ENCODE peak calls at places on chromosomes 7 and 10, in five cellular contexts. F is SK-N-SH, O is GM12878, Y is HepG2, J is K562. X is an unnamed sample.

GRCh38 chr10:114289096-114289436 is 50.0 kb downstream of the VWA2 start:
- DNase-seq in F (no peak), Y (no peak), J (no peak), O (no peak), X (no peak)

GRCh38 chr10:129424978-129425377 is 42.1 kb upstream of the MGMT start:
- DNase-seq in F (no peak), Y (no peak), J (no peak), O (no peak), X (no peak)

GRCh38 chr7:147308539-147308938 is 1191.9 kb downstream of the CNTNAP2 start:
- DNase-seq in F (no peak), Y (no peak), O (no peak), J (no peak), X (no peak)

GRCh38 chr7:1352656-1353286 is 106.5 kb downstream of the MICALL2 start:
- DNase-seq in J (no peak), Y (no peak), F (no peak), O (no peak), X (no peak)

GRCh38 chr7:68748934-68749695 is 849.2 kb upstream of the AUTS2 start:
- DNase-seq in F (no peak), J (no peak), O (no peak), Y (no peak), X (no peak)

GRCh38 chr10:120969219-120969645 is 118.1 kb downstream of the WDR11 start:
- DNase-seq in Y (no peak), F (no peak), J (no peak), O (peak), X (no peak)

GRCh38 chr10:74048433-74048832 is 50.5 kb downstream of the VCL start:
- DNase-seq in O (no peak), J (no peak), F (no peak), Y (no peak), X (no peak)

GRCh38 chr7:32871624-32872371 is 19.8 kb downstream of the KBTBD2 start:
- DNase-seq in J (no peak), F (no peak), Y (no peak), O (no peak), X (no peak)

GRCh38 chr7:115352375-115352774 is 430.5 kb downstream of the MDFIC start:
- DNase-seq in F (no peak), O (no peak), J (no peak), Y (no peak), X (no peak)

GRCh38 chr10:48448796-48449195 is 142.3 kb downstream of the MAPK8 start:
- DNase-seq in F (no peak), Y (no peak), O (no peak), J (no peak), X (no peak)

GRCh38 chr10:71623098-71623985 is 96.2 kb downstream of the C10orf105 start:
- DNase-seq in O (no peak), F (no peak), Y (no peak), J (peak), X (peak)

GRCh38 chr7:130909161-130909836 is 175.3 kb upstream of the KLF14 start:
- DNase-seq in J (no peak), O (no peak), F (no peak), Y (no peak), X (no peak)

GRCh38 chr7:1264345-1265280 is 31.9 kb downstream of the UNCX start:
- DNase-seq in O (no peak), F (no peak), Y (no peak), J (no peak), X (no peak)

GRCh38 chr10:78505657-78506056 is 472.0 kb downstream of the RPS24 start:
- DNase-seq in F (no peak), Y (no peak), J (no peak), O (no peak), X (no peak)

GRCh38 chr10:97407211-97407951 is 6.2 kb upstream of the RRP12 start:
- DNase-seq in F (peak), Y (peak), J (peak), O (no peak), X (peak)

GRCh38 chr7:95045236-95045923 is 138.0 kb downstream of the PPP1R9A start:
- DNase-seq in O (no peak), F (no peak), J (no peak), Y (peak), X (no peak)

GRCh38 chr7:37281368-37282092 is 167.1 kb downstream of the ELMO1 start:
- DNase-seq in J (no peak), F (no peak), O (no peak), Y (no peak), X (no peak)

GRCh38 chr10:100728928-100729876 is 16.2 kb upstream of the PAX2 start:
- DNase-seq in F (peak), J (peak), O (no peak), Y (peak), X (no peak)

GRCh38 chr7:128405345-128406146 is 4.2 kb downstream of the IMPDH1 start:
- DNase-seq in O (no peak), F (peak), J (peak), Y (no peak), X (peak)

GRCh38 chr10:100006241-100006886 is 3.4 kb downstream of the DNMBP start:
- DNase-seq in F (no peak), O (peak), Y (peak), J (no peak), X (no peak)

GRCh38 chr10:122492955-122493597 is 31.7 kb downstream of the HTRA1 start:
- DNase-seq in J (no peak), O (no peak), F (no peak), Y (no peak), X (no peak)

GRCh38 chr10:24894728-24895127 is 57.7 kb downstream of the PRTFDC1 start:
- DNase-seq in O (no peak), J (no peak), Y (no peak), F (no peak), X (no peak)

GRCh38 chr10:124992462-124993344 is 50.8 kb downstream of the ZRANB1 start:
- DNase-seq in J (no peak), Y (peak), O (no peak), F (peak), X (peak)

GRCh38 chr10:25811141-25811685 is 122.8 kb upstream of the MYO3A start:
- DNase-seq in J (no peak), F (no peak), Y (no peak), O (no peak), X (no peak)

GRCh38 chr7:35003679-35004278 is 33.5 kb downstream of the DPY19L1 start:
- DNase-seq in Y (peak), F (no peak), O (no peak), J (peak), X (no peak)

GRCh38 chr7:134327896-134328295 is 11.2 kb upstream of the SLC35B4 start:
- DNase-seq in J (peak), F (peak), O (peak), Y (peak), X (peak)

GRCh38 chr7:141102436-141102835 is 28.6 kb downstream of the TMEM178B start:
- DNase-seq in J (no peak), O (no peak), F (no peak), Y (no peak), X (no peak)

GRCh38 chr10:16950686-16951681 is 133.8 kb upstream of the RSU1 start:
- DNase-seq in F (peak), Y (no peak), J (peak), O (no peak), X (no peak)

GRCh38 chr10:110304394-110304779 is 333 bp downstream of the SMNDC1 start:
- DNase-seq in O (no peak), J (no peak), F (no peak), Y (no peak), X (no peak)

GRCh38 chr7:103887853-103888602 is 101.4 kb downstream of the RELN start:
- DNase-seq in O (no peak), Y (peak), F (no peak), J (peak), X (no peak)

DNA sequence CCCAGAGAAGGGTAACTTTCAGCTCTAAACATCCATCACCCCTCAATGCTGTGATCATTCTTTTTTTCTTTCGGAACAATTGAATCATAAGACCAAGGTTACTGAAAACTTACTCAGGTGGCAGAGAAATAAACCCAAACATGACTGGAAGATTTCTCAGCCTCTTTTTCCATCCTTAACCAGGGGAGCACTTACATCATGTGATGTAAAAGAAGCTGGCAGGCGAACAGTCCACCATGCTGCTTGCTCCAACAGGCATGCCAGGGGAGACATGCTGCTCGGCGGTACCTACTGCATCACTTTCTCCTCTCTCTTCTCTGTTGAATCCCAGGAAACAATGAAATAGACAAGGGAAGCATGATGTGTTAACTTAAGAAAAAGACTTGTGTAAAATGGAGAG is 64.0 kb upstream of the ZNF438 start:
- DNase-seq in Y (no peak), F (no peak), J (no peak), O (no peak), X (no peak)
- TF ChIP-seq POLR2AphosphoS5 in Y (no peak), F (no peak), J (no peak), O (no peak), X (no peak)

GRCh38 chr7:139032473-139032872 is 3.4 kb downstream of the ZC3HAV1L start:
- DNase-seq in O (no peak), Y (no peak), F (no peak), J (no peak), X (no peak)

GRCh38 chr7:139026551-139026950 is 9.3 kb downstream of the ZC3HAV1L start:
- DNase-seq in F (no peak), Y (no peak), O (no peak), J (no peak), X (no peak)

GRCh38 chr7:139034336-139034735 is 1.5 kb downstream of the ZC3HAV1L start:
- DNase-seq in F (no peak), Y (no peak), O (no peak), J (no peak), X (no peak)

GRCh38 chr7:139033346-139034114 is 2.3 kb downstream of the ZC3HAV1L start:
- DNase-seq in Y (no peak), F (no peak), O (no peak), J (no peak), X (no peak)

DNA sequence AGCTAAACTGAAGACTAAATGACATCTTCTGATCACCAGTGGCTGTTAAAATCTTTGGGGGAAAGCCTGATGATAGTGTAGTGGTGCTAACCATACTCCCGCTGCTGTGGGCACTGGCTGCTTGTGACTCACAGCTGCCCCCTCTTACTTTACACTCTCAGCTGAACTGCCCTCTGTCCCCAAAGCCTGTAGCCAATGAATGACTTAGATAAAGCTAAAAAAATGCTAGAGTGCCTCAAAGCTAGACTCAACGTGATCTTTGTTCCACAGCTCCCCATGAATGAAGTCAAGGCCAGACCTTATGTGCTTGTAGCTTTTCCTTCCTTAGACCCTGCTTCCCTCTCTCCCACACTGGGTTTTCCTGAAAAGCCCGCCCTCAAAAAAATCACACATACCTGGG is 6.5 kb downstream of the ZC3HAV1L start:
- DNase-seq in O (no peak), F (no peak), Y (peak), J (no peak), X (no peak)
- TF ChIP-seq REST in O (no peak), F (no peak), Y (no peak), J (no peak), X (no peak)

GRCh38 chr7:26101471-26102151 is 50.4 kb upstream of the NFE2L3 start:
- DNase-seq in F (no peak), Y (peak), J (no peak), O (no peak), X (peak)

GRCh38 chr7:26093023-26093422 is 59.0 kb upstream of the NFE2L3 start:
- DNase-seq in F (no peak), O (no peak), J (no peak), Y (no peak), X (no peak)

GRCh38 chr7:26102176-26102575 is 49.8 kb upstream of the NFE2L3 start:
- DNase-seq in O (no peak), J (no peak), Y (no peak), F (no peak), X (no peak)

GRCh38 chr7:26100940-26101339 is 51.1 kb upstream of the NFE2L3 start:
- DNase-seq in F (no peak), O (no peak), J (no peak), Y (no peak), X (peak)

DNA sequence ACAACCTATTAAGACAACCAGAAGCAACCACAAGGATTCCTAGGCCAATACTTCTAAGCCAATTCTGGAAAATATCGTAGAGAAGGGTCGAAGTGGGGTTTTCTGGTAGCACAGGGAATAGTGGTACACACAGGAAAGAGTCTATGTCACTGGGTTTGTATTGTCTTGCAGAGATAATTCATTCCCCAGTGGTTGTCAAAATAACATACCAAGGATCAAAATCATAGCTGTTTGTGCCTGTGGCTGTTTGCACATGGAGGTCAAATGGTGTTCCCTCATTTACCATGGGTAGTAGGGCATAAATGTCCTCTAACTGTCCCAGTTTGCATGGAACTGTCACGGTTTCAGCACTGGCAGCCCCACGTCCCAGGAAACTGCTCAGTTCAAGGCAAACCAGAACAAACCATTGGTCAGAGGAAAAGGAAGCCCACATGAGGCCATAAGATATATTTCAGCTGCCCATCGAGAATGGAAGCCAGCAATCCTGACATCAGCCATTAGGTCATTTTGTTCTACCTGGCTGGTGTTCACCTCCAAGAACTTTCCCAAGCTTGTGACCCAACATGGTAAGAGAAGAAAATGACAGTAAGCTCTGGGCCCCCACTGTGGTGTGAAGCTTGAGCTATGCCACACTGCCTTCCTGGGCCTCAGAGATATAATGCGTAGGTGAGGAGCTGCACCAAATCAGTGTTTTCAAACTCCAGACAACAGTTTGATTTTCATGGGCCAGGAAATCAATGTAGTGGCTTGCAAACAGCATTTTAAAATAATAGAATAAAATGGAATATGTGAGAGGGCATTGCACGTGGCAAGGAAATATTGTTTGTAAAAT is 53.9 kb upstream of the NFE2L3 start:
- DNase-seq in J (no peak), O (no peak), Y (no peak), F (no peak), X (no peak)
- TF ChIP-seq GABPA in J (no peak), O (no peak), Y (no peak), F (no peak), X (no peak)

GRCh38 chr10:31939797-31940708 is 11.4 kb upstream of the ARHGAP12 start:
- DNase-seq in Y (no peak), F (peak), J (no peak), O (no peak), X (no peak)

GRCh38 chr10:31936086-31936485 is 7.5 kb upstream of the ARHGAP12 start:
- DNase-seq in O (no peak), Y (no peak), F (no peak), J (no peak), X (no peak)

GRCh38 chr10:31937371-31937770 is 8.7 kb upstream of the ARHGAP12 start:
- DNase-seq in F (no peak), J (no peak), O (no peak), Y (no peak), X (no peak)

GRCh38 chr10:31935678-31936077 is 7.0 kb upstream of the ARHGAP12 start:
- DNase-seq in F (no peak), J (no peak), Y (no peak), O (no peak), X (no peak)

DNA sequence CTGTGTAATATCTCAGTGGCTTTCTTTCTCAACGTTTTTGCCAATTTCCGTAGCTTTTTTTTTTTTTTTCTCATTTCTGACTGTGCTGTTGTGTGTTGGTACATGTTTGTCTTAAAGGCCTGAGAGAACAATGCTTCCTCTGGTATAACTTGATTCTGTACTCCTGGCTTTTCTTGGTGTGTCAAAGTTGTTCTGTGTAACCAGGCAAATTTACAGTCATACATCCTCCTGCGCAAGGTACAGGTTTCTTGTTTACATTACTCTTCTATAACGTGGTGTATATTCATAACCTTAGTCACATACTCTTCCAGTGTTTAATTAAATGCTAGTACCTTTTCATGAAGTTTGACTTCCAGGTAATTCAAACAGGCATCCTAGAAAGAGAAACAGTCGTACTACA is 8.3 kb upstream of the ARHGAP12 start:
- DNase-seq in Y (peak), J (no peak), F (no peak), O (no peak), X (no peak)
- TF ChIP-seq POLR2AphosphoS5 in Y (no peak), J (no peak), F (no peak), O (no peak), X (no peak)

GRCh38 chr7:93476491-93477344 is 97.8 kb downstream of the CALCR start:
- DNase-seq in J (no peak), F (no peak), O (no peak), Y (no peak), X (no peak)
- TF ChIP-seq REST in J (no peak), F (no peak), O (no peak), Y (no peak), X (no peak)

DNA sequence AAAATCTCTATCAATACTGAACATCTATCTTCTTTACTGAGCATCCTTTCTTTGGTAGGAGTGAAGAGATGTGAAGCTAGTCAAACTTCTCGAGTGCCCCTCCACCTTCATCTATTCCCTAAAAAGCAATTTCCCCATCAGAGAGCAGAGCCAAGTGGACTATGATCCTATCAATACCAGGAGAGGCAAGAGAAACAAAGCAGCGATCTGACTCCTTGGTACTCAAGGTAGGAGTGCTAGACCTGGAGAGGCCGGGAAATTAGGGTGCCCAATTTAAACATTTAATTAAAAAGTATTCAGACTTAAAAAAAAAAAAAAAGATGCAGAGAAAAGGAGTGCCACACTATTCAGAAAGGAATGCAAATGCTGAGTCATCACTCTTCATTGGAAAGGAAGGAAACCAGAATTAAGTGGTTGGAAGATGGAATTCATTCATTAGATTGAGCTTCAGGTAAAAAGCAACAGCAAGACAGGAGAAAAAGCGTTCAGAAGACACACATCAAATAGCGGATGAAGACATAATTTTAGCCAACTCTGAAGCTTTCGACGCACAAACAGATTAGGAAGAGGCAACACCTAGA is 1.5 kb downstream of the TIAL1 start:
- DNase-seq in O (no peak), F (no peak), J (no peak), Y (peak), X (no peak)
- TF ChIP-seq GABPA in O (no peak), F (no peak), J (no peak), Y (no peak), X (no peak)

X was measured in HL-60.